ENCODE peak calls at places on chromosomes 6 and 20, in five cellular contexts. One of them, this sample, is unnamed.

GRCh38 chr6:79635179-79635578 is 4.0 kb downstream of the SH3BGRL2 start:
- DNase-seq in H9: no peak
- DNase-seq in AG04450: no peak
- DNase-seq in left ventricle myocardium inferior: no peak
- DNase-seq in epithelial cell of esophagus: peak; percentile 80
- DNase-seq in this sample: no peak

GRCh38 chr6:42406296-42407280 is 45.1 kb downstream of the TRERF1 start:
- DNase-seq in epithelial cell of esophagus: peak; percentile 6
- DNase-seq in H9: no peak
- DNase-seq in AG04450: no peak
- DNase-seq in left ventricle myocardium inferior: no peak
- DNase-seq in this sample: no peak

GRCh38 chr20:38168791-38169589 is 3.9 kb upstream of the TGM2 start:
- DNase-seq in AG04450: no peak
- DNase-seq in epithelial cell of esophagus: peak; percentile 52
- DNase-seq in left ventricle myocardium inferior: no peak
- DNase-seq in H9: no peak
- DNase-seq in this sample: no peak

GRCh38 chr6:34213772-34214171 is 22.9 kb upstream of the HMGA1 start:
- DNase-seq in H9: no peak
- DNase-seq in epithelial cell of esophagus: no peak
- DNase-seq in AG04450: no peak
- DNase-seq in left ventricle myocardium inferior: no peak
- DNase-seq in this sample: no peak

GRCh38 chr20:62172666-62173065 is 10.2 kb upstream of the MTG2 start:
- DNase-seq in AG04450: no peak
- DNase-seq in left ventricle myocardium inferior: no peak
- DNase-seq in H9: no peak
- DNase-seq in epithelial cell of esophagus: no peak
- DNase-seq in this sample: no peak

GRCh38 chr6:100461273-100461919 is 3.3 kb downstream of the SIM1 start:
- DNase-seq in epithelial cell of esophagus: no peak
- DNase-seq in H9: peak; percentile 69
- DNase-seq in AG04450: no peak
- DNase-seq in left ventricle myocardium inferior: no peak
- DNase-seq in this sample: no peak

GRCh38 chr6:8904754-8905153 is 469.4 kb upstream of the SLC35B3 start:
- DNase-seq in left ventricle myocardium inferior: no peak
- DNase-seq in AG04450: no peak
- DNase-seq in H9: peak; percentile 52
- DNase-seq in epithelial cell of esophagus: peak; percentile 9
- DNase-seq in this sample: no peak

GRCh38 chr6:5302995-5303622 is 41.8 kb downstream of the FARS2 start:
- DNase-seq in AG04450: no peak
- DNase-seq in left ventricle myocardium inferior: peak; percentile 24
- DNase-seq in H9: peak; percentile 81
- DNase-seq in epithelial cell of esophagus: peak; percentile 85
- DNase-seq in this sample: peak; percentile 74

DNA sequence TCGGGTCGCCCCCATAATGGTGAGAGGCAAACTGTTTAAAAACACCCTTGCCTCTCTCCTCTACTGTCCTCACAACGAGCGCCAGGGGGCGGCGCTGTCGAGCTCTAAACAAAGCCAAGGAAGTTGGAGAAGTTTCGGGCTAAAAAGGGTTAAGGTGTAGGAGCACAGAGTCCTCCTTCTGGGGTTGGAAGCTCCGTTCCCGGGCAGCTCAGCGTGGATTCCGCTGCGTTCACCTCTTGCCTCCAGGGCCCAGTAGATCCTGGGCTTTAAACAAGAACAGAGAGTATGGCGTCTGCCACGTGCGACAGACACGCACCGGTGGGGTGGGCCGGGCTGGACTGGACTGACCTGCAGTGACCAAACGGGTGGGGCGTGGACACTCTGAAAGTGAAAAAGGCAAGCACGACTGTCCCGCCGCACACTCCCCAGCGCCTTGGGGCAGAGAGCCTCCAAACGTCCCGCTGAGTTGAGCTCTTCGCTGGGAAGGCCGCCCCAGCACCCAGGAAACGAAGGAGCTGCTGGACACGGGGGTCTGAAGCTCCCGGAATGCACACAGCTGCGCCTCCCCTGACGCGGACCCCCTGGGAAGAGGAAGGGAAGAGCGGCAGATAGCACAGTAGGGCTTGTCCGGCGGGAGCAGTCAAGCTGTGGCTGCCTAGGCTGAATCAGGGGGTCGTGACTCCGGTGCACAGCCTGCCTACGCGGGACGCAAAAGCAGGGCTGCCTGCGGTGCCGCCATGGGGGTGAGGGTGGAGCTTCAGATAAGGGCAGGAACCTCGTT is 1.6 kb upstream of the THBD start:
- DNase-seq in H9: peak; percentile 88
- DNase-seq in left ventricle myocardium inferior: peak; percentile 87
- DNase-seq in AG04450: peak; percentile 27
- DNase-seq in epithelial cell of esophagus: peak; percentile 93
- DNase-seq in this sample: peak; percentile 66
- TF ChIP-seq CTCF in H9: peak; percentile 84
- TF ChIP-seq CTCF in left ventricle myocardium inferior: peak; percentile 79
- TF ChIP-seq CTCF in AG04450: peak; percentile 75
- TF ChIP-seq CTCF in epithelial cell of esophagus: peak; percentile 88
- TF ChIP-seq CTCF in this sample: peak; percentile 39

GRCh38 chr20:57464642-57465211 is 60.2 kb downstream of the CTCFL start:
- DNase-seq in AG04450: no peak
- DNase-seq in left ventricle myocardium inferior: no peak
- DNase-seq in H9: no peak
- DNase-seq in epithelial cell of esophagus: peak; percentile 46
- DNase-seq in this sample: peak; percentile 30

GRCh38 chr20:57468523-57469417 is 56.2 kb downstream of the CTCFL start:
- DNase-seq in epithelial cell of esophagus: no peak
- DNase-seq in left ventricle myocardium inferior: no peak
- DNase-seq in AG04450: no peak
- DNase-seq in H9: no peak
- DNase-seq in this sample: no peak

GRCh38 chr20:57467742-57468141 is 57.2 kb downstream of the CTCFL start:
- DNase-seq in left ventricle myocardium inferior: no peak
- DNase-seq in AG04450: no peak
- DNase-seq in epithelial cell of esophagus: no peak
- DNase-seq in H9: no peak
- DNase-seq in this sample: no peak

GRCh38 chr20:57465486-57465885 is 59.5 kb downstream of the CTCFL start:
- DNase-seq in H9: no peak
- DNase-seq in left ventricle myocardium inferior: no peak
- DNase-seq in epithelial cell of esophagus: no peak
- DNase-seq in AG04450: no peak
- DNase-seq in this sample: no peak

GRCh38 chr20:57465943-57466342 is 59.0 kb downstream of the CTCFL start:
- DNase-seq in H9: no peak
- DNase-seq in AG04450: no peak
- DNase-seq in epithelial cell of esophagus: no peak
- DNase-seq in left ventricle myocardium inferior: no peak
- DNase-seq in this sample: no peak
- TF ChIP-seq CTCF in H9: peak; percentile 58
- TF ChIP-seq CTCF in AG04450: no peak
- TF ChIP-seq CTCF in epithelial cell of esophagus: peak; percentile 2
- TF ChIP-seq CTCF in left ventricle myocardium inferior: no peak
- TF ChIP-seq CTCF in this sample: peak; percentile 48

GRCh38 chr20:32207626-32208498 is at the start of the genes PLAGL2 and POFUT1:
- DNase-seq in epithelial cell of esophagus: peak; percentile 91
- DNase-seq in AG04450: peak; percentile 42
- DNase-seq in left ventricle myocardium inferior: peak; percentile 91
- DNase-seq in H9: peak; percentile 80
- DNase-seq in this sample: peak; percentile 91
- TF ChIP-seq CTCF in epithelial cell of esophagus: no peak
- TF ChIP-seq CTCF in AG04450: no peak
- TF ChIP-seq CTCF in left ventricle myocardium inferior: peak; percentile 29
- TF ChIP-seq CTCF in H9: peak; percentile 28
- TF ChIP-seq CTCF in this sample: no peak

GRCh38 chr6:108560463-108561308 is at the start of gene FOXO3:
- DNase-seq in AG04450: no peak
- DNase-seq in epithelial cell of esophagus: peak; percentile 93
- DNase-seq in left ventricle myocardium inferior: peak; percentile 93
- DNase-seq in H9: peak; percentile 94
- DNase-seq in this sample: peak; percentile 58
- TF ChIP-seq CTCF in AG04450: no peak
- TF ChIP-seq CTCF in epithelial cell of esophagus: no peak
- TF ChIP-seq CTCF in left ventricle myocardium inferior: no peak
- TF ChIP-seq CTCF in H9: no peak
- TF ChIP-seq CTCF in this sample: no peak

GRCh38 chr6:138159246-138159645 is 2.5 kb upstream of the ARFGEF3 start:
- DNase-seq in AG04450: no peak
- DNase-seq in left ventricle myocardium inferior: no peak
- DNase-seq in epithelial cell of esophagus: no peak
- DNase-seq in H9: no peak
- DNase-seq in this sample: no peak
- TF ChIP-seq CTCF in AG04450: no peak
- TF ChIP-seq CTCF in left ventricle myocardium inferior: no peak
- TF ChIP-seq CTCF in epithelial cell of esophagus: no peak
- TF ChIP-seq CTCF in H9: no peak
- TF ChIP-seq CTCF in this sample: no peak